ENCODE peak calls at places on chromosomes 2 and 18, in nine cellular contexts. Z is fibroblast of mammary gland; C is left ventricle myocardium inferior; V is tibial artery; P is neural crest cell; W is A549; F is CD8-positive, alpha-beta T cell; U is psoas muscle; N is hepatocyte. H is an unnamed sample.

GRCh38 chr18:36186461-36187137 is 698 bp upstream of the MOCOS start:
- DNase-seq in Z (peak), C (peak), V (peak), P (no peak), W (no peak), F (no peak), U (peak), N (peak), H (no peak)

GRCh38 chr18:22591231-22591630 is 173.5 kb upstream of the CTAGE1 start:
- DNase-seq in Z (peak), C (no peak), V (no peak), P (no peak), W (no peak), F (no peak), U (no peak), N (no peak), H (no peak)

GRCh38 chr2:196915512-196916189 is 10.9 kb downstream of the PGAP1 start:
- DNase-seq in Z (no peak), C (no peak), V (no peak), P (no peak), W (no peak), F (no peak), U (no peak), N (no peak), H (no peak)

GRCh38 chr2:163735692-163736432 is at the start of gene FIGN:
- DNase-seq in Z (peak), C (peak), V (peak), P (peak), W (peak), F (no peak), U (peak), N (peak), H (no peak)

GRCh38 chr2:64622443-64623231 is 31.1 kb downstream of the SERTAD2 start:
- DNase-seq in Z (no peak), C (no peak), V (no peak), P (no peak), W (no peak), F (no peak), U (no peak), N (no peak), H (no peak)

GRCh38 chr18:48539406-48540328 is 836 bp downstream of the CTIF start:
- DNase-seq in Z (peak), C (peak), V (peak), P (peak), W (peak), F (peak), U (peak), N (peak), H (no peak)

GRCh38 chr2:46073540-46074018 is 223.6 kb upstream of the EPAS1 start:
- DNase-seq in Z (peak), C (no peak), V (no peak), P (no peak), W (peak), F (no peak), U (no peak), N (peak), H (no peak)

GRCh38 chr2:3001595-3002184 is 375.9 kb downstream of the EIPR1 start:
- DNase-seq in Z (peak), C (no peak), V (no peak), P (no peak), W (no peak), F (no peak), U (no peak), N (peak), H (no peak)

GRCh38 chr2:107218208-107218607 is 332.2 kb upstream of the ST6GAL2 start:
- DNase-seq in Z (no peak), C (no peak), V (no peak), P (no peak), W (no peak), F (no peak), U (no peak), N (no peak), H (no peak)

GRCh38 chr2:162072181-162072702 is 1.8 kb downstream of the DPP4 start:
- DNase-seq in Z (peak), C (no peak), V (no peak), P (no peak), W (no peak), F (no peak), U (no peak), N (no peak), H (no peak)

GRCh38 chr2:150141241-150142001 is 346.0 kb downstream of the RND3 start:
- DNase-seq in Z (no peak), C (no peak), V (no peak), P (no peak), W (no peak), F (no peak), U (no peak), N (no peak), H (no peak)

GRCh38 chr2:10495311-10495987 is 47.3 kb upstream of the ODC1 start:
- DNase-seq in Z (no peak), C (no peak), V (no peak), P (no peak), W (no peak), F (no peak), U (no peak), N (no peak), H (no peak)

GRCh38 chr2:149765003-149765402 is 177.4 kb upstream of the MMADHC start:
- DNase-seq in Z (no peak), C (no peak), V (no peak), P (no peak), W (no peak), F (no peak), U (no peak), N (no peak), H (no peak)

GRCh38 chr2:170314744-170315447 is 136.9 kb downstream of the MYO3B start:
- DNase-seq in Z (peak), C (no peak), V (no peak), P (no peak), W (no peak), F (no peak), U (no peak), N (no peak), H (no peak)

GRCh38 chr2:25341753-25342371 is at the start of gene DNMT3A:
- DNase-seq in Z (peak), C (peak), V (peak), P (peak), W (no peak), F (peak), U (peak), N (peak), H (no peak)

GRCh38 chr2:118300807-118301206 is 212.5 kb downstream of the INSIG2 start:
- DNase-seq in Z (no peak), C (no peak), V (no peak), P (no peak), W (no peak), F (no peak), U (no peak), N (no peak), H (no peak)

GRCh38 chr2:143725425-143725824 is 596.2 kb downstream of the ARHGAP15 start:
- DNase-seq in Z (no peak), C (no peak), V (no peak), P (no peak), W (no peak), F (no peak), U (no peak), N (no peak), H (no peak)

GRCh38 chr2:48870503-48870902 is 115.0 kb upstream of the LHCGR start:
- DNase-seq in Z (peak), C (no peak), V (no peak), P (no peak), W (no peak), F (no peak), U (no peak), N (no peak), H (no peak)

GRCh38 chr2:74739129-74739528 is 85.1 kb downstream of the SEMA4F start:
- DNase-seq in Z (no peak), C (no peak), V (no peak), P (no peak), W (no peak), F (no peak), U (no peak), N (no peak), H (no peak)

GRCh38 chr2:219362524-219363164 is 25.1 kb downstream of the DNPEP start:
- DNase-seq in Z (peak), C (peak), V (peak), P (no peak), W (no peak), F (no peak), U (peak), N (peak), H (peak)

GRCh38 chr2:3523551-3524041 is 4.3 kb upstream of the ADI1 start:
- DNase-seq in Z (peak), C (no peak), V (no peak), P (no peak), W (no peak), F (no peak), U (no peak), N (peak), H (no peak)

GRCh38 chr2:56448403-56448998 is 264.7 kb downstream of the CCDC85A start:
- DNase-seq in Z (no peak), C (no peak), V (no peak), P (no peak), W (peak), F (no peak), U (no peak), N (peak), H (no peak)

GRCh38 chr2:61670591-61671503 is 132.7 kb upstream of the XPO1 start:
- DNase-seq in Z (peak), C (peak), V (peak), P (no peak), W (peak), F (no peak), U (peak), N (peak), H (peak)

GRCh38 chr2:230932556-230933511 is 7.8 kb upstream of the GPR55 start:
- DNase-seq in Z (peak), C (peak), V (peak), P (no peak), W (no peak), F (no peak), U (peak), N (peak), H (no peak)

DNA sequence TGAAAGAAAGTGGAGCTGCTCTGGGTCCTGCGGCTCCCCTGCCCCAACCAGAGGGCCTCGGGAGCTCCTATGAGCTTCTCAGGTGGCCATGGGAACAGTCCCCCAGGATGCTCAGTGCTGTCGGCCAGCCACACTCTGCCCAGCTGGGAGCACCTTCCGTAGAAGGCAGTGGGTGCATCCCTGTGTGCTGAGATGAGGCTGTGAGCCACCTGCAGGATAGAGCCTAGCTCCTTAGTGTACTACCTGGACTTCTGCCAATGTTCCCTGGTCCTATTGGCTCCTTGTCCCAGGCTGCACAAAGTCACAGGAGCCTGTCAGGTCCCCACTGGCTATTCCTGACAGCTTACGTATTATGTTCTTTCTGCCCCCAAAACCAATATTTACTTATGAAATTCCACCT is 16.1 kb downstream of the PRELID3A start:
- DNase-seq in Z (no peak), C (no peak), V (no peak), P (no peak), W (no peak), F (no peak), U (no peak), N (peak), H (no peak)
- TF ChIP-seq CTCF in Z (no peak), C (no peak), V (no peak), P (no peak), W (no peak), F (no peak), U (no peak), N (no peak), H (no peak)

GRCh38 chr2:223050900-223051299 is 1.1 kb upstream of the KCNE4 start:
- DNase-seq in Z (peak), C (no peak), V (no peak), P (no peak), W (no peak), F (no peak), U (no peak), N (no peak), H (no peak)
- TF ChIP-seq CTCF in Z (no peak), C (no peak), V (no peak), P (no peak), W (no peak), F (no peak), U (no peak), N (no peak), H (no peak)

GRCh38 chr2:98923244-98923940 is 12.6 kb downstream of the CRACDL start:
- DNase-seq in Z (no peak), C (no peak), V (no peak), P (no peak), W (no peak), F (no peak), U (no peak), N (no peak), H (no peak)
- TF ChIP-seq CTCF in Z (peak), C (no peak), V (no peak), P (peak), W (peak), F (no peak), U (no peak), N (no peak), H (peak)

GRCh38 chr18:45621068-45621511 is 5.8 kb downstream of the SLC14A2 start:
- DNase-seq in Z (peak), C (no peak), V (peak), P (peak), W (peak), F (no peak), U (no peak), N (peak), H (no peak)

GRCh38 chr18:45619826-45620201 is 4.5 kb downstream of the SLC14A2 start:
- DNase-seq in Z (no peak), C (no peak), V (no peak), P (no peak), W (no peak), F (no peak), U (peak), N (no peak), H (no peak)

GRCh38 chr18:45617284-45617683 is 2.0 kb downstream of the SLC14A2 start:
- DNase-seq in Z (peak), C (peak), V (peak), P (no peak), W (peak), F (no peak), U (peak), N (peak), H (no peak)

GRCh38 chr18:45619062-45619825 is 4.0 kb downstream of the SLC14A2 start:
- DNase-seq in Z (peak), C (peak), V (peak), P (no peak), W (no peak), F (no peak), U (peak), N (peak), H (no peak)
- TF ChIP-seq CTCF in Z (peak), C (no peak), V (no peak), P (no peak), W (no peak), F (no peak), U (no peak), N (no peak), H (no peak)

GRCh38 chr2:166472332-166472731 is 21.7 kb downstream of the SCN7A start:
- DNase-seq in Z (no peak), C (no peak), V (no peak), P (no peak), W (no peak), F (no peak), U (no peak), N (no peak), H (no peak)
- TF ChIP-seq CTCF in Z (no peak), C (no peak), V (no peak), P (no peak), W (no peak), F (no peak), U (no peak), N (no peak), H (no peak)

GRCh38 chr2:222860740-222861410 is at the start of gene ACSL3:
- DNase-seq in Z (peak), C (peak), V (peak), P (peak), W (peak), F (peak), U (peak), N (peak), H (peak)
- TF ChIP-seq CTCF in Z (no peak), C (no peak), V (no peak), P (peak), W (no peak), F (no peak), U (peak), N (no peak), H (no peak)

DNA sequence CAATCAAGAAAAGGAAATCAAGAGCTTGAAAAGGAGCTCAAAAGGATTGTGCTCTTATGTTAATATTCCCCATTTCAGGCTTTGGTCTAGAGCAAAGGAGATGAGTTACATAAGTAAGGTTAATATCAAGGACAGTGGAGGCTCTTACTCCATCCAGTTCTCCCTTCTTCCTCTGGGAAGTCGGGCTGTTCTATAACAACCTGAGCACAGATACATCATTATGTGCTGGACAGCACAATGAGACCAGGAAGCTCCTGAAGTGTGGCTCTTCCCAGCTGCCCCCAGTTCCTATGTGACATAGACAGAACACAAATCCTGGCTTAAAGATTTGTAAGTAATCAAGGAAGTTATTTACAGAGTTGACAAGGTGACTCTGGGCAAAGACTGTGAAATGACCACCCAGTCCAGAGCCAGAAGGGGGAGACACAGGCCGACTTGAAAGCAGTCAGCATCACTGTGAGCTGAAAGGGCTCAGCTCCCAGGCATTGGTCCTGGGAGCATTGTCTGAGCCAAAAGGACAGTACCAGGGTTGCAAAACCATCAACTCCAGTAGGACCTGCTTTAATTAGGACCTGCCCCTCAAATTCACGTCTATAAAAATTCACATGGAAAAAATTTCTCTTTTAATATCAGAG is 917.6 kb upstream of the ACVR2A start:
- DNase-seq in Z (peak), C (no peak), V (peak), P (peak), W (no peak), F (no peak), U (peak), N (peak), H (no peak)
- TF ChIP-seq CTCF in Z (peak), C (peak), V (peak), P (peak), W (no peak), F (no peak), U (peak), N (peak), H (peak)

H was measured in GM12864.